ENCODE peak calls at places on chromosome 19, in seven cellular contexts. W, Q, G, J, C, S and F are unnamed samples. For H3K27me3, the result is how much of the 10 kb centered on the place peaks cover.

GRCh38 chr19:4705413-4706131 is 18.1 kb downstream of the DPP9 start:
- DNase-seq in G (no peak), S (no peak), C (no peak), J (no peak), Q (no peak), W (no peak), F (no peak)

GRCh38 chr19:50728084-50728737 is 5.0 kb downstream of the CLEC11A start:
- DNase-seq in J (no peak), S (peak), W (peak), G (peak), Q (peak), C (peak), F (no peak)

GRCh38 chr19:57903298-57904174 is 12.9 kb downstream of the ZNF417 start:
- DNase-seq in Q (peak), W (no peak), S (peak), G (no peak), C (no peak), J (no peak), F (no peak)

GRCh38 chr19:11204943-11205349 is 7.6 kb upstream of the KANK2 start:
- DNase-seq in G (no peak), S (no peak), W (peak), Q (no peak), C (no peak), J (no peak), F (no peak)

GRCh38 chr19:54100560-54100959 is at the start of gene OSCAR:
- DNase-seq in G (peak), J (no peak), W (no peak), Q (no peak), S (no peak), C (no peak), F (no peak)

GRCh38 chr19:35287713-35288112 is 4.2 kb upstream of the MAG start:
- DNase-seq in W (no peak), Q (no peak), J (no peak), G (no peak), C (no peak), S (no peak), F (no peak)

GRCh38 chr19:14059093-14059480 is 2.8 kb downstream of the PALM3 start:
- DNase-seq in G (peak), J (no peak), C (no peak), Q (peak), S (peak), W (no peak), F (no peak)

GRCh38 chr19:35425682-35426081 is 22.4 kb upstream of the FFAR2 start:
- DNase-seq in Q (no peak), C (no peak), G (no peak), W (no peak), J (no peak), S (no peak), F (no peak)

GRCh38 chr19:19185853-19186728 is 5.9 kb downstream of the BORCS8 start:
- DNase-seq in J (peak), S (peak), Q (peak), C (no peak), G (peak), W (no peak), F (peak)

GRCh38 chr19:34989248-34989797 is 10.8 kb upstream of the GRAMD1A start:
- DNase-seq in S (no peak), Q (no peak), W (no peak), G (no peak), C (no peak), J (no peak), F (no peak)

GRCh38 chr19:8571006-8571411 is 6.2 kb downstream of the MYO1F start:
- DNase-seq in S (no peak), C (no peak), W (peak), J (peak), G (no peak), Q (no peak), F (peak)

GRCh38 chr19:54724142-54724541 is at the start of gene KIR3DL3:
- DNase-seq in Q (no peak), S (no peak), W (no peak), G (no peak), C (no peak), J (no peak), F (no peak)

GRCh38 chr19:2291185-2291751 is 9.3 kb upstream of the PEAK3 start:
- DNase-seq in G (peak), C (no peak), J (no peak), W (no peak), Q (peak), S (peak), F (no peak)

GRCh38 chr19:12665281-12665573 is 1.3 kb downstream of the MAN2B1 start:
- DNase-seq in Q (no peak), G (no peak), S (no peak), W (peak), C (peak), J (no peak), F (no peak)

GRCh38 chr19:35164418-35164817 is 9.9 kb downstream of the FXYD5 start:
- DNase-seq in C (no peak), G (no peak), Q (no peak), W (no peak), S (no peak), J (peak), F (no peak)

DNA sequence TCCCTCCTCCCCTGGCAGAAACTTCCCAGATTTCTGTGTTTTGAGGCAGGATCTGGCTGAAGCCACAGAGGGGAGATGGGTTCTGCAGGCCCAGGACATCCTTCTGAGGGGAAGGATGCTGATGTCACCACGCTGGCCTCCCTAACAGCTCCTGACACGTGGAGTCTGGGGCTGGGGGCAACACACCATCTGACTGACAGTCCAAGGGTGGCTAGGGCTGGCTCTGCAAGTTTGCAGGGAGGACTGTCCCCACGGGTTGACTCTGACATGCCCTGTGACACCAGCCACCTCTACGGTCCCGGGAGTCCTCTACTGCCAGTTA is 14.6 kb downstream of the PAK4 start:
- DNase-seq in Q (no peak), J (no peak), G (peak), S (no peak), W (no peak), C (no peak), F (no peak)
- H3K27ac ChIP-seq in Q (peak), J (no peak), G (no peak), S (no peak), W (no peak), C (peak), F (no peak)

GRCh38 chr19:33226550-33227241 is 1.0 kb upstream of the SLC7A10 start:
- DNase-seq in W (no peak), Q (peak), S (peak), C (no peak), G (peak), J (no peak), F (no peak)

GRCh38 chr19:33227870-33228599 is 2.4 kb upstream of the SLC7A10 start:
- DNase-seq in G (no peak), Q (no peak), S (no peak), J (no peak), W (no peak), C (no peak), F (no peak)

GRCh38 chr19:33227242-33227650 is 1.6 kb upstream of the SLC7A10 start:
- DNase-seq in Q (peak), S (no peak), J (no peak), G (peak), W (no peak), C (no peak), F (no peak)

GRCh38 chr19:33225458-33225925 is at the start of gene SLC7A10:
- DNase-seq in G (peak), C (no peak), Q (peak), S (peak), J (no peak), W (no peak), F (no peak)

DNA sequence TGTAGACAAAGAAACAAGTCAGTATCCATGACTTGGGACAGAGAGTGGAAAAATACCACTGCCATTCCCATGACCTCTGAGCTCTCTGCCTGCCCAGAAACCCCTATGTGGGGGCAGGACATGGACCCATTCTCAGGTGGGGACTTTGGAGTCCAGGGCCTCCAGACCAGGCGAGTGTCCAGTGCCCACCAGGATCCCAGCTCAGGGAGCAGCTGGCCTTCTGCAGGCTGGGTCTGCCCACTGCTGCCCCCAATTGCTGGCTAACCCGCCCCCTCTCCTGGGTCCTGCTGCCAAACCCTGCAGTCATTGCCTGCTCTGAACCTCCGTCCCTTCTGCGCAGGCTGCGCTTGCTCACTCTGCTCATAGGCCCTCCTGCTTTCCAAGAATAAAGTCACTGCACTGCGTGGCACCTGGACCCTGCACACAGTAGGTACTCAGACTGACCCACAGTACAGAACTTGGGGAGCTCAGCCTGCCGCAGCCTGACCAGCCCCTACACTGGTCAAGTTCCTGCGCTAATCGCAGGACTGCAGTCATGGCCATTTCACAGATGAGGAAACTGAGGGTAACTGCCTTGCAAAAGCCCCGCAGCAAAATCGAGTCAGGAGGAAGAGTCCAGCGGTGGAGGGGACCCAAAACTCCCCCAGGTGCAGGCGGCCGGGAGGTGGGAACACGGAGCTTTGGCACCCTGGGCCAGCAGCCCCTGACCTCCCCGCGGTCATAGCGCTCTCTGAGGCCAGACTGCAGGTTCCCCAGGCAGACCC is 774 bp downstream of the SLC7A10 start:
- DNase-seq in W (no peak), S (no peak), G (no peak), C (no peak), Q (peak), J (no peak), F (no peak)
- H3K27me3 ChIP-seq in W (half or more), S (half or more), G (half or more), C (half or more), Q (under half), J (half or more), F (half or more)

DNA sequence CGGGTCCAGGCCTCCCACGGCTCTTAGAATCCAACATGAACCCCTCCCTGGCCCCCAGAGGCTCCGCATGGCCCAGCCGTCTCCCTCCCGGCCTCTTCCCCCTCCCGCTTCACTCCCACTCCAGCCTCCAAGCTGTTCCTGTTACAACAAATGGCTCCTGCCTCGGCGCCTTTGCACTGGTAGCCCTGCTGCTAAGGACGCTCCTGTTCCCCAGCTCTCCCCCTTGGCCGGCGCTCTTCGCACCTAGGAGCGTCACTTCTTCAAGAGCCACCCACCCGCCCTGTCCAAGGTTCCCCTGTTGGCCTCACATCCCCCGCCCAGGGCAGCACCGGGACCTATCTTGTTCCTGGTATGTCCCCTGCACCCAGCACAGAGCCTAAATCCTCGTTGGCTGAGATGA is 9.4 kb downstream of the CCDC124 start:
- DNase-seq in C (no peak), S (no peak), W (no peak), G (no peak), J (no peak), Q (peak), F (no peak)
- H3K27ac ChIP-seq in C (no peak), S (no peak), W (no peak), G (no peak), J (no peak), Q (no peak), F (no peak)

DNA sequence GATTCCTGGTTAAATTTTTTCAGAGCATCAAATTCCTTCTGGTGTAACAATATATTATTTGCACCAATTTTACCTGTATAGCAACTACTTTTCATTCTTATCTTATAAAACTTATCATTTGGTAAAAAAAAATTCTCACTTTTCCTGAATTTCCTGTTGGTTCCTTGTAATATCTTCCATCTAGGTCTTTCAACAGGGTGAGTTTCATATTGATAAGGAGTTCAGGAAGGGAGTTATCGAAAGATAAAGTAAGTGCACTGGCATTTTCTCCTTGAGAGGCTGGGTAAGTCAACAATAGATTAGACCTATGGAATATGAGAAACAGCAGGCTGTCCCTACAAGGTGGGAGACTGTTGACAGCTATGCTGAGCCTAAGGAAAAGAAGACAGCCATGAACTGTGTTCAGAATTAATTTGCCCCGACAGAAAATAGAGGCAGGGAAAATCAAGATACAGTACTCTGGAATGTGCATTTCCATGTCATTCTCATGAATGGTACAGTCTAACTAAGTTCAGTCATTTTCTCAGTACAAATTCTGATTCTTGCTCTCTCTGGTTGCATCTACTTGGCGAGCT is 9.7 kb downstream of the IGFL1 start:
- DNase-seq in S (no peak), Q (no peak), J (peak), W (no peak), C (no peak), G (no peak), F (no peak)
- H3K27me3 ChIP-seq in S (under half), Q (under half), J (under half), W (under half), C (half or more), G (under half), F (under half)